ENCODE peak calls at places on chromosomes 3 and 15, in eight cellular contexts. One of them, this sample, is unnamed.

GRCh38 chr15:81003023-81003350 is 2.3 kb downstream of the TLNRD1 start:
- DNase-seq in iPS DF 6.9: no peak
- DNase-seq in A673: no peak
- DNase-seq in uterus: no peak
- DNase-seq in SJSA1: no peak
- DNase-seq in GM23248: no peak
- DNase-seq in suprapubic skin: no peak
- DNase-seq in esophagus squamous epithelium: no peak
- DNase-seq in this sample: no peak

GRCh38 chr15:28191832-28192231 is 92.7 kb upstream of the OCA2 start:
- DNase-seq in iPS DF 6.9: no peak
- DNase-seq in A673: no peak
- DNase-seq in uterus: peak; percentile 18
- DNase-seq in SJSA1: peak; percentile 64
- DNase-seq in GM23248: peak; percentile 74
- DNase-seq in suprapubic skin: no peak
- DNase-seq in esophagus squamous epithelium: no peak
- DNase-seq in this sample: no peak

GRCh38 chr3:47163023-47163989 is 607 bp downstream of the SETD2 start:
- DNase-seq in iPS DF 6.9: no peak
- DNase-seq in A673: peak; percentile 11
- DNase-seq in uterus: peak; percentile 38
- DNase-seq in SJSA1: peak; percentile 43
- DNase-seq in GM23248: peak; percentile 71
- DNase-seq in suprapubic skin: peak; percentile 68
- DNase-seq in esophagus squamous epithelium: no peak
- DNase-seq in this sample: peak; percentile 15

GRCh38 chr3:6750782-6751181 is 110.1 kb upstream of the GRM7 start:
- DNase-seq in iPS DF 6.9: no peak
- DNase-seq in A673: no peak
- DNase-seq in uterus: no peak
- DNase-seq in SJSA1: no peak
- DNase-seq in GM23248: no peak
- DNase-seq in suprapubic skin: no peak
- DNase-seq in esophagus squamous epithelium: no peak
- DNase-seq in this sample: no peak

GRCh38 chr3:57078366-57079220 is 18.1 kb downstream of the SPATA12 start:
- DNase-seq in iPS DF 6.9: no peak
- DNase-seq in A673: peak; percentile 33
- DNase-seq in uterus: peak; percentile 59
- DNase-seq in SJSA1: no peak
- DNase-seq in GM23248: peak; percentile 77
- DNase-seq in suprapubic skin: peak; percentile 88
- DNase-seq in esophagus squamous epithelium: no peak
- DNase-seq in this sample: peak; percentile 16

GRCh38 chr3:28808068-28808467 is 459.4 kb upstream of the AZI2 start:
- DNase-seq in iPS DF 6.9: no peak
- DNase-seq in A673: no peak
- DNase-seq in uterus: no peak
- DNase-seq in SJSA1: no peak
- DNase-seq in GM23248: no peak
- DNase-seq in suprapubic skin: no peak
- DNase-seq in esophagus squamous epithelium: no peak
- DNase-seq in this sample: no peak

GRCh38 chr15:64842099-64842940 is 605 bp downstream of the PLEKHO2 start:
- DNase-seq in iPS DF 6.9: no peak
- DNase-seq in A673: peak; percentile 40
- DNase-seq in uterus: no peak
- DNase-seq in SJSA1: no peak
- DNase-seq in GM23248: peak; percentile 58
- DNase-seq in suprapubic skin: no peak
- DNase-seq in esophagus squamous epithelium: no peak
- DNase-seq in this sample: peak; percentile 28

GRCh38 chr15:74332011-74332410 is 35.4 kb downstream of the CYP11A1 start:
- DNase-seq in iPS DF 6.9: no peak
- DNase-seq in A673: no peak
- DNase-seq in uterus: no peak
- DNase-seq in SJSA1: no peak
- DNase-seq in GM23248: no peak
- DNase-seq in suprapubic skin: no peak
- DNase-seq in esophagus squamous epithelium: no peak
- DNase-seq in this sample: no peak

GRCh38 chr3:141000027-141000663 is 51.0 kb upstream of the SPSB4 start:
- DNase-seq in iPS DF 6.9: peak; percentile 48
- DNase-seq in A673: peak; percentile 72
- DNase-seq in uterus: peak; percentile 55
- DNase-seq in SJSA1: no peak
- DNase-seq in GM23248: peak; percentile 73
- DNase-seq in suprapubic skin: no peak
- DNase-seq in esophagus squamous epithelium: no peak
- DNase-seq in this sample: peak; percentile 59

GRCh38 chr3:45640091-45640507 is 45.5 kb downstream of the LIMD1 start:
- DNase-seq in iPS DF 6.9: no peak
- DNase-seq in A673: no peak
- DNase-seq in uterus: no peak
- DNase-seq in SJSA1: no peak
- DNase-seq in GM23248: no peak
- DNase-seq in suprapubic skin: no peak
- DNase-seq in esophagus squamous epithelium: no peak
- DNase-seq in this sample: no peak

GRCh38 chr3:106018111-106018510 is 149.3 kb upstream of the CBLB start:
- DNase-seq in iPS DF 6.9: no peak
- DNase-seq in A673: no peak
- DNase-seq in uterus: no peak
- DNase-seq in SJSA1: no peak
- DNase-seq in GM23248: no peak
- DNase-seq in suprapubic skin: no peak
- DNase-seq in esophagus squamous epithelium: no peak
- DNase-seq in this sample: no peak

GRCh38 chr15:40902605-40903561 is 8.6 kb downstream of the VPS18 start:
- DNase-seq in iPS DF 6.9: no peak
- DNase-seq in A673: no peak
- DNase-seq in uterus: no peak
- DNase-seq in SJSA1: no peak
- DNase-seq in GM23248: no peak
- DNase-seq in suprapubic skin: no peak
- DNase-seq in esophagus squamous epithelium: no peak
- DNase-seq in this sample: no peak

GRCh38 chr3:194287977-194288706 is 63.0 kb downstream of the CPN2 start:
- DNase-seq in iPS DF 6.9: no peak
- DNase-seq in A673: no peak
- DNase-seq in uterus: no peak
- DNase-seq in SJSA1: no peak
- DNase-seq in GM23248: no peak
- DNase-seq in suprapubic skin: peak; percentile 15
- DNase-seq in esophagus squamous epithelium: no peak
- DNase-seq in this sample: no peak

GRCh38 chr3:4738737-4739274 is 240.4 kb upstream of the BHLHE40 start:
- DNase-seq in iPS DF 6.9: no peak
- DNase-seq in A673: no peak
- DNase-seq in uterus: no peak
- DNase-seq in SJSA1: no peak
- DNase-seq in GM23248: peak; percentile 51
- DNase-seq in suprapubic skin: no peak
- DNase-seq in esophagus squamous epithelium: no peak
- DNase-seq in this sample: no peak

GRCh38 chr3:159806412-159806811 is 182.2 kb upstream of the IL12A start:
- DNase-seq in iPS DF 6.9: no peak
- DNase-seq in A673: no peak
- DNase-seq in uterus: peak; percentile 46
- DNase-seq in SJSA1: no peak
- DNase-seq in GM23248: no peak
- DNase-seq in suprapubic skin: no peak
- DNase-seq in esophagus squamous epithelium: no peak
- DNase-seq in this sample: no peak

GRCh38 chr15:78507831-78508160 is 419 bp downstream of the HYKK start:
- DNase-seq in iPS DF 6.9: no peak
- DNase-seq in A673: no peak
- DNase-seq in uterus: no peak
- DNase-seq in SJSA1: no peak
- DNase-seq in GM23248: peak; percentile 43
- DNase-seq in suprapubic skin: no peak
- DNase-seq in esophagus squamous epithelium: no peak
- DNase-seq in this sample: no peak

GRCh38 chr3:144948711-144949110 is 977.1 kb downstream of the DIPK2A start:
- DNase-seq in iPS DF 6.9: no peak
- DNase-seq in A673: no peak
- DNase-seq in uterus: no peak
- DNase-seq in SJSA1: no peak
- DNase-seq in GM23248: no peak
- DNase-seq in suprapubic skin: no peak
- DNase-seq in esophagus squamous epithelium: no peak
- DNase-seq in this sample: no peak

GRCh38 chr15:59687831-59688230 is 1.3 kb downstream of the BNIP2 start:
- DNase-seq in iPS DF 6.9: no peak
- DNase-seq in A673: peak; percentile 48
- DNase-seq in uterus: no peak
- DNase-seq in SJSA1: no peak
- DNase-seq in GM23248: peak; percentile 77
- DNase-seq in suprapubic skin: no peak
- DNase-seq in esophagus squamous epithelium: no peak
- DNase-seq in this sample: no peak

GRCh38 chr3:23202203-23202920 is 765 bp upstream of the UBE2E2 start:
- DNase-seq in iPS DF 6.9: no peak
- DNase-seq in A673: peak; percentile 3
- DNase-seq in uterus: no peak
- DNase-seq in SJSA1: no peak
- DNase-seq in GM23248: peak; percentile 62
- DNase-seq in suprapubic skin: peak; percentile 78
- DNase-seq in esophagus squamous epithelium: no peak
- DNase-seq in this sample: peak; percentile 1

GRCh38 chr3:111590096-111590491 is 5.1 kb downstream of the ZBED2 start:
- DNase-seq in iPS DF 6.9: no peak
- DNase-seq in A673: no peak
- DNase-seq in uterus: no peak
- DNase-seq in SJSA1: no peak
- DNase-seq in GM23248: no peak
- DNase-seq in suprapubic skin: no peak
- DNase-seq in esophagus squamous epithelium: no peak
- DNase-seq in this sample: no peak

GRCh38 chr3:120684896-120685295 is 2.9 kb upstream of the HGD start:
- DNase-seq in iPS DF 6.9: no peak
- DNase-seq in A673: no peak
- DNase-seq in uterus: no peak
- DNase-seq in SJSA1: no peak
- DNase-seq in GM23248: no peak
- DNase-seq in suprapubic skin: no peak
- DNase-seq in esophagus squamous epithelium: no peak
- DNase-seq in this sample: no peak

GRCh38 chr3:129112308-129113052 is 9.1 kb downstream of the RAB43 start:
- DNase-seq in iPS DF 6.9: no peak
- DNase-seq in A673: peak; percentile 37
- DNase-seq in uterus: no peak
- DNase-seq in SJSA1: no peak
- DNase-seq in GM23248: peak; percentile 44
- DNase-seq in suprapubic skin: no peak
- DNase-seq in esophagus squamous epithelium: no peak
- DNase-seq in this sample: no peak

GRCh38 chr15:95425859-95426258 is 904.6 kb upstream of the NR2F2 start:
- DNase-seq in iPS DF 6.9: no peak
- DNase-seq in A673: no peak
- DNase-seq in uterus: no peak
- DNase-seq in SJSA1: no peak
- DNase-seq in GM23248: no peak
- DNase-seq in suprapubic skin: no peak
- DNase-seq in esophagus squamous epithelium: no peak
- DNase-seq in this sample: no peak
- H3K9me3 ChIP-seq in iPS DF 6.9: no peaks in the 10 kb centered on the region
- H3K9me3 ChIP-seq in A673: peaks cover 11% of the 10 kb centered on the region
- H3K9me3 ChIP-seq in uterus: no peaks in the 10 kb centered on the region
- H3K9me3 ChIP-seq in SJSA1: no peaks in the 10 kb centered on the region
- H3K9me3 ChIP-seq in GM23248: no peaks in the 10 kb centered on the region
- H3K9me3 ChIP-seq in suprapubic skin: peaks cover 8% of the 10 kb centered on the region
- H3K9me3 ChIP-seq in esophagus squamous epithelium: no peaks in the 10 kb centered on the region
- H3K9me3 ChIP-seq in this sample: peaks cover 5% of the 10 kb centered on the region

GRCh38 chr15:85622432-85622831 is 172.3 kb downstream of the KLHL25 start:
- DNase-seq in iPS DF 6.9: no peak
- DNase-seq in A673: no peak
- DNase-seq in uterus: no peak
- DNase-seq in SJSA1: no peak
- DNase-seq in GM23248: peak; percentile 79
- DNase-seq in suprapubic skin: no peak
- DNase-seq in esophagus squamous epithelium: no peak
- DNase-seq in this sample: no peak

GRCh38 chr15:85621096-85621495 is 173.6 kb downstream of the KLHL25 start:
- DNase-seq in iPS DF 6.9: no peak
- DNase-seq in A673: no peak
- DNase-seq in uterus: no peak
- DNase-seq in SJSA1: no peak
- DNase-seq in GM23248: peak; percentile 86
- DNase-seq in suprapubic skin: no peak
- DNase-seq in esophagus squamous epithelium: no peak
- DNase-seq in this sample: peak; percentile 39

GRCh38 chr15:85623648-85624047 is 171.1 kb downstream of the KLHL25 start:
- DNase-seq in iPS DF 6.9: no peak
- DNase-seq in A673: no peak
- DNase-seq in uterus: no peak
- DNase-seq in SJSA1: no peak
- DNase-seq in GM23248: peak; percentile 86
- DNase-seq in suprapubic skin: no peak
- DNase-seq in esophagus squamous epithelium: no peak
- DNase-seq in this sample: no peak

GRCh38 chr15:85618956-85619491 is 175.7 kb downstream of the KLHL25 start:
- DNase-seq in iPS DF 6.9: no peak
- DNase-seq in A673: peak; percentile 77
- DNase-seq in uterus: peak; percentile 82
- DNase-seq in SJSA1: peak; percentile 83
- DNase-seq in GM23248: peak; percentile 98
- DNase-seq in suprapubic skin: peak; percentile 87
- DNase-seq in esophagus squamous epithelium: no peak
- DNase-seq in this sample: peak; percentile 85

GRCh38 chr15:85620321-85621044 is 174.2 kb downstream of the KLHL25 start:
- DNase-seq in iPS DF 6.9: no peak
- DNase-seq in A673: no peak
- DNase-seq in uterus: no peak
- DNase-seq in SJSA1: no peak
- DNase-seq in GM23248: peak; percentile 91
- DNase-seq in suprapubic skin: no peak
- DNase-seq in esophagus squamous epithelium: no peak
- DNase-seq in this sample: no peak
- H3K4me3 ChIP-seq in iPS DF 6.9: no peak overlapping the region
- H3K4me3 ChIP-seq in A673: no peak overlapping the region
- H3K4me3 ChIP-seq in uterus: peak overlapping the region; percentile 64
- H3K4me3 ChIP-seq in SJSA1: no peak overlapping the region
- H3K4me3 ChIP-seq in GM23248: peak overlapping the region; percentile 74
- H3K4me3 ChIP-seq in suprapubic skin: peak overlapping the region; percentile 52
- H3K4me3 ChIP-seq in esophagus squamous epithelium: peak overlapping the region; percentile 40
- H3K4me3 ChIP-seq in this sample: no peak overlapping the region

GRCh38 chr15:70399204-70399603 is 301.5 kb upstream of the TLE3 start:
- DNase-seq in iPS DF 6.9: no peak
- DNase-seq in A673: no peak
- DNase-seq in uterus: no peak
- DNase-seq in SJSA1: no peak
- DNase-seq in GM23248: no peak
- DNase-seq in suprapubic skin: no peak
- DNase-seq in esophagus squamous epithelium: no peak
- DNase-seq in this sample: no peak
- H3K27me3 ChIP-seq in iPS DF 6.9: no peaks in the 10 kb centered on the region
- H3K27me3 ChIP-seq in A673: peaks cover 5% of the 10 kb centered on the region
- H3K27me3 ChIP-seq in uterus: no peaks in the 10 kb centered on the region
- H3K27me3 ChIP-seq in SJSA1: peaks cover 41% of the 10 kb centered on the region
- H3K27me3 ChIP-seq in GM23248: peaks cover 33% of the 10 kb centered on the region
- H3K27me3 ChIP-seq in suprapubic skin: peaks cover 10% of the 10 kb centered on the region
- H3K27me3 ChIP-seq in esophagus squamous epithelium: no peaks in the 10 kb centered on the region
- H3K27me3 ChIP-seq in this sample: no peaks in the 10 kb centered on the region

GRCh38 chr15:25019434-25019833 is 64.6 kb downstream of the SNRPN start:
- DNase-seq in iPS DF 6.9: no peak
- DNase-seq in A673: no peak
- DNase-seq in uterus: no peak
- DNase-seq in SJSA1: no peak
- DNase-seq in GM23248: no peak
- DNase-seq in suprapubic skin: no peak
- DNase-seq in esophagus squamous epithelium: no peak
- DNase-seq in this sample: no peak

GRCh38 chr15:25022233-25022632 is 67.4 kb downstream of the SNRPN start:
- DNase-seq in iPS DF 6.9: no peak
- DNase-seq in A673: no peak
- DNase-seq in uterus: no peak
- DNase-seq in SJSA1: no peak
- DNase-seq in GM23248: peak; percentile 0
- DNase-seq in suprapubic skin: no peak
- DNase-seq in esophagus squamous epithelium: no peak
- DNase-seq in this sample: no peak
- H3K9me3 ChIP-seq in iPS DF 6.9: no peaks in the 10 kb centered on the region
- H3K9me3 ChIP-seq in A673: peaks cover 33% of the 10 kb centered on the region
- H3K9me3 ChIP-seq in uterus: peaks cover 38% of the 10 kb centered on the region
- H3K9me3 ChIP-seq in SJSA1: peaks cover 5% of the 10 kb centered on the region
- H3K9me3 ChIP-seq in GM23248: no peaks in the 10 kb centered on the region
- H3K9me3 ChIP-seq in suprapubic skin: peaks cover 30% of the 10 kb centered on the region
- H3K9me3 ChIP-seq in esophagus squamous epithelium: peaks cover 32% of the 10 kb centered on the region
- H3K9me3 ChIP-seq in this sample: no peaks in the 10 kb centered on the region